ENCODE peak calls at places on chromosomes 6 and 20, in eight cellular contexts. G is fibroblast of gingiva; U is T-helper 9 cell; T is mesothelial cell of epicardium; M is effector CD8-positive, alpha-beta T cell; Z is effector memory CD8-positive, alpha-beta T cell; E is activated naive CD8-positive, alpha-beta T cell treated with anti-CD3 and anti-CD28 coated beads for 36 hours; F is astrocyte of the cerebellum. N is an unnamed sample.

GRCh38 chr6:155224031-155224451 is 39.8 kb upstream of the CLDN20 start:
- DNase-seq in F (peak; percentile 62), E (peak; percentile 48), M (no peak), G (peak; percentile 27), U (no peak), T (no peak), Z (peak; percentile 16), N (no peak)

GRCh38 chr6:1424306-1424927 is 35.0 kb downstream of the FOXF2 start:
- DNase-seq in Z (no peak), T (no peak), G (peak; percentile 82), U (no peak), M (no peak), E (no peak), F (peak; percentile 24), N (no peak)

GRCh38 chr6:2857185-2857579 is 15.5 kb upstream of the SERPINB1 start:
- DNase-seq in M (no peak), Z (no peak), E (no peak), F (no peak), U (no peak), G (no peak), T (no peak), N (no peak)

GRCh38 chr6:154157082-154157481 is 118.0 kb downstream of the OPRM1 start:
- DNase-seq in G (no peak), E (peak; percentile 39), T (no peak), F (no peak), Z (peak; percentile 6), U (no peak), M (no peak), N (no peak)

GRCh38 chr6:3085074-3085473 is 16.8 kb downstream of the RIPK1 start:
- DNase-seq in Z (no peak), F (no peak), M (no peak), T (no peak), G (no peak), E (no peak), U (no peak), N (no peak)

GRCh38 chr6:144378437-144378836 is 93.3 kb downstream of the UTRN start:
- DNase-seq in M (no peak), U (no peak), G (peak; percentile 36), Z (no peak), F (no peak), T (no peak), E (no peak), N (no peak)

GRCh38 chr20:50333856-50334255 is 143.2 kb downstream of the CEBPB start:
- DNase-seq in U (no peak), M (no peak), F (peak; percentile 80), Z (no peak), G (peak; percentile 92), E (no peak), T (no peak), N (no peak)

GRCh38 chr6:138410048-138410735 is 6.2 kb downstream of the HEBP2 start:
- DNase-seq in M (no peak), Z (no peak), T (no peak), F (no peak), G (peak; percentile 85), U (no peak), E (no peak), N (no peak)

GRCh38 chr6:163288915-163289314 is 125.6 kb upstream of the QKI start:
- DNase-seq in T (no peak), M (no peak), G (no peak), F (no peak), U (no peak), E (no peak), Z (no peak), N (no peak)

GRCh38 chr6:37130704-37131103 is 39.2 kb upstream of the PIM1 start:
- DNase-seq in G (peak; percentile 60), U (no peak), E (no peak), F (no peak), T (no peak), M (no peak), Z (no peak), N (no peak)

GRCh38 chr6:14944593-14944992 is 301.3 kb upstream of the JARID2 start:
- DNase-seq in F (no peak), M (no peak), G (no peak), E (no peak), T (no peak), Z (no peak), U (no peak), N (no peak)

GRCh38 chr6:118537579-118537978 is 10.5 kb upstream of the PLN start:
- DNase-seq in Z (no peak), M (no peak), E (no peak), U (no peak), G (peak; percentile 17), T (no peak), F (no peak), N (no peak)

GRCh38 chr6:168440520-168441433 is at the start of gene SMOC2:
- DNase-seq in M (no peak), Z (no peak), E (no peak), G (no peak), U (no peak), T (no peak), F (no peak), N (no peak)

GRCh38 chr6:113856571-113857564 is at the start of gene MARCKS:
- DNase-seq in E (peak; percentile 63), Z (no peak), U (no peak), M (no peak), G (peak; percentile 89), F (peak; percentile 80), T (peak; percentile 70), N (peak; percentile 23)

GRCh38 chr6:5205877-5206840 is 54.6 kb downstream of the LYRM4 start:
- DNase-seq in Z (no peak), G (no peak), F (peak; percentile 46), U (no peak), E (no peak), M (no peak), T (peak; percentile 34), N (no peak)

GRCh38 chr6:16596890-16597331 is 164.3 kb downstream of the ATXN1 start:
- DNase-seq in U (no peak), G (no peak), F (no peak), Z (no peak), E (no peak), T (no peak), M (no peak), N (no peak)

GRCh38 chr20:1451092-1451491 is 15.6 kb downstream of the NSFL1C start:
- DNase-seq in E (no peak), F (no peak), M (no peak), T (no peak), U (no peak), Z (no peak), G (no peak), N (no peak)

GRCh38 chr6:170116643-170117042 is 174.2 kb downstream of the DLL1 start:
- DNase-seq in F (no peak), Z (no peak), U (no peak), T (no peak), M (no peak), G (no peak), E (no peak), N (no peak)

GRCh38 chr20:58985656-58986055 is 4.6 kb downstream of the NELFCD start:
- DNase-seq in F (no peak), M (no peak), U (no peak), G (no peak), E (no peak), T (no peak), Z (no peak), N (no peak)

GRCh38 chr6:7542065-7542877 is 800 bp downstream of the DSP start:
- DNase-seq in M (no peak), T (peak; percentile 47), Z (peak; percentile 1), G (no peak), U (no peak), F (no peak), E (peak; percentile 5), N (no peak)

GRCh38 chr20:48348022-48348421 is 479.8 kb downstream of the PREX1 start:
- DNase-seq in M (no peak), G (no peak), E (no peak), F (no peak), T (no peak), U (no peak), Z (no peak), N (no peak)

GRCh38 chr20:10939297-10939949 is 265.6 kb upstream of the JAG1 start:
- DNase-seq in U (no peak), E (no peak), F (no peak), G (no peak), M (no peak), Z (no peak), T (no peak), N (no peak)

GRCh38 chr20:48841861-48842529 is 14.2 kb upstream of the PREX1 start:
- DNase-seq in Z (no peak), U (no peak), T (no peak), M (no peak), G (peak; percentile 54), E (no peak), F (peak; percentile 55), N (no peak)

GRCh38 chr6:52403627-52404026 is 16.5 kb upstream of the EFHC1 start:
- DNase-seq in T (no peak), G (no peak), M (no peak), E (no peak), Z (no peak), F (no peak), U (no peak), N (no peak)